ENCODE peak calls at places on chromosome 21, in five cellular contexts. One of them, this sample, is unnamed.

GRCh38 chr21:41247561-41247968 is 69.0 kb upstream of the FAM3B start:
- DNase-seq in gastrocnemius medialis: no peak
- DNase-seq in ELF-1: no peak
- DNase-seq in osteocyte: peak
- DNase-seq in GF-D8: no peak
- DNase-seq in this sample: no peak

GRCh38 chr21:15297829-15298228 is 233.0 kb upstream of the NRIP1 start:
- DNase-seq in gastrocnemius medialis: no peak
- DNase-seq in GF-D8: no peak
- DNase-seq in osteocyte: no peak
- DNase-seq in ELF-1: no peak
- DNase-seq in this sample: no peak

GRCh38 chr21:43311303-43311817 is 115.6 kb downstream of the SIK1 start:
- DNase-seq in GF-D8: no peak
- DNase-seq in gastrocnemius medialis: no peak
- DNase-seq in ELF-1: no peak
- DNase-seq in osteocyte: no peak
- DNase-seq in this sample: no peak

GRCh38 chr21:29382029-29382654 is 83.4 kb downstream of the BACH1 start:
- DNase-seq in ELF-1: peak
- DNase-seq in osteocyte: no peak
- DNase-seq in GF-D8: no peak
- DNase-seq in gastrocnemius medialis: no peak
- DNase-seq in this sample: no peak

GRCh38 chr21:14550200-14550599 is 4.1 kb upstream of the SAMSN1 start:
- DNase-seq in gastrocnemius medialis: no peak
- DNase-seq in ELF-1: no peak
- DNase-seq in GF-D8: peak
- DNase-seq in osteocyte: no peak
- DNase-seq in this sample: no peak

GRCh38 chr21:44426663-44427191 is 28.6 kb upstream of the LRRC3 start:
- DNase-seq in GF-D8: no peak
- DNase-seq in gastrocnemius medialis: peak
- DNase-seq in ELF-1: no peak
- DNase-seq in osteocyte: peak
- DNase-seq in this sample: no peak

GRCh38 chr21:34846601-34847112 is 177.9 kb downstream of the CLIC6 start:
- DNase-seq in gastrocnemius medialis: peak
- DNase-seq in osteocyte: no peak
- DNase-seq in GF-D8: no peak
- DNase-seq in ELF-1: peak
- DNase-seq in this sample: peak

GRCh38 chr21:46459356-46460112 is 843 bp downstream of the DIP2A start:
- DNase-seq in gastrocnemius medialis: no peak
- DNase-seq in osteocyte: no peak
- DNase-seq in GF-D8: peak
- DNase-seq in ELF-1: peak
- DNase-seq in this sample: peak

GRCh38 chr21:42447732-42448131 is 44.0 kb downstream of the UBASH3A start:
- DNase-seq in ELF-1: no peak
- DNase-seq in gastrocnemius medialis: no peak
- DNase-seq in GF-D8: no peak
- DNase-seq in osteocyte: no peak
- DNase-seq in this sample: no peak

GRCh38 chr21:37208056-37208705 is 59.0 kb downstream of the VPS26C start:
- DNase-seq in gastrocnemius medialis: peak
- DNase-seq in ELF-1: peak
- DNase-seq in osteocyte: peak
- DNase-seq in GF-D8: peak
- DNase-seq in this sample: peak

GRCh38 chr21:26199471-26199870 is 28.9 kb upstream of the APP start:
- DNase-seq in osteocyte: no peak
- DNase-seq in ELF-1: no peak
- DNase-seq in gastrocnemius medialis: no peak
- DNase-seq in GF-D8: no peak
- DNase-seq in this sample: no peak

GRCh38 chr21:33682992-33683627 is 40.8 kb downstream of the ITSN1 start:
- DNase-seq in GF-D8: no peak
- DNase-seq in osteocyte: no peak
- DNase-seq in gastrocnemius medialis: no peak
- DNase-seq in ELF-1: peak
- DNase-seq in this sample: no peak

GRCh38 chr21:31985398-31985797 is 112.6 kb downstream of the HUNK start:
- DNase-seq in osteocyte: no peak
- DNase-seq in GF-D8: no peak
- DNase-seq in gastrocnemius medialis: no peak
- DNase-seq in ELF-1: no peak
- DNase-seq in this sample: no peak

GRCh38 chr21:16534408-16535099 is 804.8 kb downstream of the USP25 start:
- DNase-seq in GF-D8: no peak
- DNase-seq in osteocyte: no peak
- DNase-seq in ELF-1: no peak
- DNase-seq in gastrocnemius medialis: peak
- DNase-seq in this sample: no peak

GRCh38 chr21:31538821-31539220 is 120.7 kb upstream of the SOD1 start:
- DNase-seq in GF-D8: no peak
- DNase-seq in ELF-1: no peak
- DNase-seq in osteocyte: no peak
- DNase-seq in gastrocnemius medialis: no peak
- DNase-seq in this sample: no peak

GRCh38 chr21:42513985-42514882 is 582 bp downstream of the SLC37A1 start:
- DNase-seq in GF-D8: no peak
- DNase-seq in osteocyte: no peak
- DNase-seq in gastrocnemius medialis: peak
- DNase-seq in ELF-1: peak
- DNase-seq in this sample: peak

GRCh38 chr21:45998276-45998701 is 16.7 kb downstream of the COL6A1 start:
- DNase-seq in gastrocnemius medialis: no peak
- DNase-seq in GF-D8: no peak
- DNase-seq in osteocyte: peak
- DNase-seq in ELF-1: no peak
- DNase-seq in this sample: no peak

GRCh38 chr21:17612023-17612564 is 607 bp downstream of the BTG3 start:
- DNase-seq in osteocyte: no peak
- DNase-seq in ELF-1: no peak
- DNase-seq in gastrocnemius medialis: no peak
- DNase-seq in GF-D8: no peak
- DNase-seq in this sample: no peak

GRCh38 chr21:34348890-34349519 is 14.8 kb upstream of the KCNE2 start:
- DNase-seq in GF-D8: no peak
- DNase-seq in osteocyte: no peak
- DNase-seq in gastrocnemius medialis: no peak
- DNase-seq in ELF-1: no peak
- DNase-seq in this sample: no peak

GRCh38 chr21:15151385-15152103 is 86.7 kb upstream of the NRIP1 start:
- DNase-seq in osteocyte: no peak
- DNase-seq in ELF-1: no peak
- DNase-seq in GF-D8: no peak
- DNase-seq in gastrocnemius medialis: no peak
- DNase-seq in this sample: no peak

GRCh38 chr21:33552093-33552998 is 9.5 kb downstream of the SON start:
- DNase-seq in gastrocnemius medialis: no peak
- DNase-seq in ELF-1: no peak
- DNase-seq in osteocyte: no peak
- DNase-seq in GF-D8: no peak
- DNase-seq in this sample: no peak

GRCh38 chr21:35561076-35561475 is 499.2 kb downstream of the SETD4 start:
- DNase-seq in osteocyte: no peak
- DNase-seq in gastrocnemius medialis: no peak
- DNase-seq in GF-D8: no peak
- DNase-seq in ELF-1: no peak
- DNase-seq in this sample: no peak

GRCh38 chr21:38948981-38949380 is 143.3 kb downstream of the ETS2 start:
- DNase-seq in osteocyte: no peak
- DNase-seq in gastrocnemius medialis: no peak
- DNase-seq in GF-D8: no peak
- DNase-seq in ELF-1: no peak
- DNase-seq in this sample: no peak

GRCh38 chr21:45330851-45331261 is 43.2 kb upstream of the POFUT2 start:
- DNase-seq in osteocyte: no peak
- DNase-seq in ELF-1: no peak
- DNase-seq in gastrocnemius medialis: no peak
- DNase-seq in GF-D8: no peak
- DNase-seq in this sample: no peak

GRCh38 chr21:41766883-41767605 is at the start of gene RIPK4:
- DNase-seq in gastrocnemius medialis: no peak
- DNase-seq in GF-D8: no peak
- DNase-seq in osteocyte: no peak
- DNase-seq in ELF-1: peak
- DNase-seq in this sample: no peak